ENCODE peak calls at places on chromosomes 3 and 15, in eight cellular contexts. B is EL; K is foreskin fibroblast; N is HTR-8/SVneo; Z is T follicular helper cell; C is SIG-M5; J is stimulated activated CD4-positive, alpha-beta T cell treated with anti-CD3 and anti-CD28 coated beads, Interleukin-4, amount 100 ng/mL, for 24 hours; E is right cardiac atrium. O is an unnamed sample.

GRCh38 chr3:66816110-66816761 is 181.9 kb upstream of the KBTBD8 start:
- DNase-seq in J (peak), E (no peak), K (peak), C (peak), Z (no peak), N (peak), B (peak), O (no peak)

GRCh38 chr3:193782280-193782654 is 189.3 kb downstream of the OPA1 start:
- DNase-seq in K (no peak), J (no peak), E (no peak), Z (no peak), N (peak), C (no peak), B (peak), O (no peak)

GRCh38 chr15:99155961-99156443 is 51.1 kb downstream of the SYNM start:
- DNase-seq in Z (no peak), K (peak), B (peak), E (no peak), J (no peak), N (peak), C (no peak), O (peak)

GRCh38 chr15:55768670-55769185 is 25.8 kb upstream of the PRTG start:
- DNase-seq in E (no peak), C (no peak), Z (no peak), J (no peak), K (no peak), B (peak), N (no peak), O (no peak)

GRCh38 chr15:59622289-59622688 is 10.7 kb downstream of the GCNT3 start:
- DNase-seq in K (peak), Z (peak), B (peak), C (no peak), E (peak), J (peak), N (peak), O (peak)

GRCh38 chr3:48558446-48559134 is 2.0 kb upstream of the PFKFB4 start:
- DNase-seq in E (peak), C (peak), Z (no peak), K (no peak), B (no peak), J (no peak), N (no peak), O (no peak)

GRCh38 chr3:81249540-81250029 is 511.9 kb downstream of the GBE1 start:
- DNase-seq in B (peak), J (no peak), C (no peak), E (no peak), K (no peak), N (peak), Z (no peak), O (no peak)

GRCh38 chr15:67573194-67573593 is 30.7 kb downstream of the MAP2K5 start:
- DNase-seq in K (no peak), B (no peak), E (no peak), Z (no peak), C (no peak), N (no peak), J (no peak), O (no peak)

GRCh38 chr3:142580061-142580423 is 1.5 kb upstream of the ATR start:
- DNase-seq in Z (no peak), C (no peak), J (no peak), N (no peak), K (no peak), B (no peak), E (no peak), O (no peak)

GRCh38 chr15:65841121-65841930 is 28.0 kb upstream of the RAB11A start:
- DNase-seq in K (peak), Z (no peak), N (no peak), E (no peak), J (no peak), B (peak), C (no peak), O (no peak)

GRCh38 chr3:194658477-194659242 is 13.3 kb downstream of the LSG1 start:
- DNase-seq in N (no peak), Z (no peak), J (no peak), C (no peak), E (no peak), K (no peak), B (no peak), O (no peak)

GRCh38 chr3:102235679-102236078 is 199.1 kb upstream of the ZPLD1 start:
- DNase-seq in N (no peak), E (no peak), K (no peak), B (peak), J (no peak), C (no peak), Z (no peak), O (no peak)

GRCh38 chr3:175743733-175744400 is 884.7 kb downstream of the NAALADL2 start:
- DNase-seq in K (peak), Z (no peak), B (peak), J (no peak), C (no peak), N (peak), E (no peak), O (no peak)

GRCh38 chr15:57357796-57358195 is 18.5 kb upstream of the CGNL1 start:
- DNase-seq in E (no peak), C (no peak), Z (no peak), N (no peak), K (no peak), J (no peak), B (no peak), O (no peak)

GRCh38 chr3:43071313-43071893 is 34.5 kb downstream of the POMGNT2 start:
- DNase-seq in N (no peak), J (peak), C (no peak), Z (no peak), B (no peak), K (no peak), E (no peak), O (no peak)

GRCh38 chr3:29004885-29005599 is 275.8 kb upstream of the RBMS3 start:
- DNase-seq in N (no peak), K (no peak), C (no peak), Z (no peak), J (no peak), E (no peak), B (no peak), O (no peak)

GRCh38 chr3:132661120-132661519 is 991 bp downstream of the UBA5 start:
- DNase-seq in N (no peak), J (no peak), E (no peak), C (no peak), K (no peak), B (peak), Z (no peak), O (no peak)

GRCh38 chr3:37993067-37993809 is 2.7 kb downstream of the VILL start:
- DNase-seq in J (no peak), B (no peak), C (no peak), K (no peak), N (no peak), E (peak), Z (no peak), O (no peak)